ENCODE peak calls at places on chromosomes 4 and X, in five cellular contexts. F is testis; C is NCI-H524 treated with DMSO at 0.1 percent for 48 hours; Y is CD8-positive, alpha-beta T cell; Z is body of pancreas. R is an unnamed sample.
A peak's percentile ranks its signal among the peaks of the same experiment; 100 is the strongest.

GRCh38 chr4:53307210-53307609 is 58.7 kb downstream of the SCFD2 start:
- DNase-seq in Y (no peak), F (no peak), Z (no peak), C (no peak), R (no peak)

GRCh38 chrX:149151805-149152757 is 353.0 kb downstream of the IDS start:
- DNase-seq in Y (no peak), C (no peak), Z (no peak), F (no peak), R (no peak)

GRCh38 chr4:123547167-123547817 is 150.7 kb downstream of the SPRY1 start:
- DNase-seq in F (no peak), C (no peak), Z (peak; percentile 92), Y (no peak), R (no peak)

GRCh38 chr4:138710297-138710696 is 305.3 kb upstream of the NOCT start:
- DNase-seq in C (no peak), Z (no peak), F (no peak), Y (no peak), R (no peak)

GRCh38 chr4:189792819-189793618 is 147.7 kb upstream of the FRG1 start:
- DNase-seq in Z (peak; percentile 78), Y (peak; percentile 3), F (peak; percentile 88), C (peak; percentile 19), R (peak; percentile 88)

GRCh38 chr4:168537556-168537955 is 40.7 kb downstream of the PALLD start:
- DNase-seq in C (no peak), F (no peak), Y (no peak), Z (no peak), R (no peak)

GRCh38 chr4:54187148-54187547 is 41.9 kb upstream of the PDGFRA start:
- DNase-seq in Y (no peak), C (no peak), Z (no peak), F (peak; percentile 82), R (peak; percentile 29)

GRCh38 chr4:37754410-37755185 is 68.4 kb upstream of the RELL1 start:
- DNase-seq in C (no peak), Y (no peak), F (no peak), Z (no peak), R (no peak)

GRCh38 chr4:80099671-80100070 is 26.6 kb upstream of the ANTXR2 start:
- DNase-seq in Z (no peak), C (no peak), F (no peak), Y (no peak), R (no peak)

GRCh38 chr4:154086247-154086646 is 297.4 kb upstream of the SFRP2 start:
- DNase-seq in F (no peak), Y (no peak), C (no peak), Z (no peak), R (no peak)

GRCh38 chr4:75895744-75896314 is 6.4 kb downstream of the PPEF2 start:
- DNase-seq in Z (peak; percentile 6), C (no peak), Y (no peak), F (no peak), R (no peak)

GRCh38 chrX:46574941-46575381 is 1.4 kb downstream of the CHST7 start:
- DNase-seq in Y (peak; percentile 3), Z (peak; percentile 20), C (no peak), F (peak; percentile 19), R (no peak)

GRCh38 chr4:84529169-84529751 is 30.2 kb upstream of the NKX6-1 start:
- DNase-seq in Z (no peak), F (no peak), Y (no peak), C (no peak), R (no peak)

GRCh38 chrX:71992711-71993110 is 82.1 kb downstream of the NHSL2 start:
- DNase-seq in F (no peak), Y (peak; percentile 43), Z (no peak), C (no peak), R (no peak)

GRCh38 chr4:24105183-24106039 is 215.6 kb upstream of the PPARGC1A start:
- DNase-seq in F (no peak), Z (no peak), Y (no peak), C (no peak), R (no peak)

GRCh38 chr4:40915318-40916217 is 165.8 kb downstream of the NSUN7 start:
- DNase-seq in Z (no peak), F (no peak), Y (no peak), C (no peak), R (no peak)

GRCh38 chr4:169826634-169827187 is 69.0 kb upstream of the HPF1 start:
- DNase-seq in C (no peak), Z (no peak), Y (no peak), F (no peak), R (no peak)

GRCh38 chr4:105951198-105951597 is 55.9 kb downstream of the NPNT start:
- DNase-seq in Y (no peak), Z (no peak), F (no peak), C (no peak), R (no peak)

GRCh38 chrX:136999021-136999420 is 34.8 kb downstream of the GPR101 start:
- DNase-seq in F (no peak), Y (no peak), Z (no peak), C (no peak), R (no peak)

GRCh38 chr4:164320847-164321246 is 433.1 kb upstream of the SMIM31 start:
- DNase-seq in Y (no peak), C (no peak), F (no peak), Z (no peak), R (no peak)

GRCh38 chrX:19554786-19555185 is 39.5 kb upstream of the MAP3K15 start:
- DNase-seq in F (no peak), C (no peak), Z (no peak), Y (no peak), R (no peak)

GRCh38 chr4:17236686-17237085 is 275.2 kb downstream of the QDPR start:
- DNase-seq in F (no peak), Z (no peak), C (no peak), Y (no peak), R (no peak)

GRCh38 chr4:152687974-152688599 is 8.3 kb upstream of the TMEM154 start:
- DNase-seq in C (no peak), F (no peak), Y (no peak), Z (no peak), R (no peak)

GRCh38 chr4:60461551-60461950 is 738.6 kb upstream of the ADGRL3 start:
- DNase-seq in Y (no peak), Z (no peak), C (no peak), F (no peak), R (no peak)

GRCh38 chrX:150211988-150212387 is 151.1 kb upstream of the MAMLD1 start:
- DNase-seq in Y (no peak), C (no peak), F (no peak), Z (no peak), R (no peak)

GRCh38 chrX:115350696-115351408 is 61.3 kb downstream of the LUZP4 start:
- DNase-seq in F (no peak), Z (no peak), Y (no peak), C (no peak), R (no peak)

GRCh38 chr4:110702326-110702725 is 79.4 kb upstream of the PITX2 start:
- DNase-seq in F (no peak), C (no peak), Z (no peak), Y (no peak), R (no peak)

GRCh38 chrX:97597954-97598353 is 714.2 kb downstream of the RPA4 start:
- DNase-seq in Y (no peak), Z (no peak), C (no peak), F (no peak), R (no peak)

GRCh38 chr4:174156239-174156826 is 127.1 kb downstream of the FBXO8 start:
- DNase-seq in Y (no peak), F (no peak), Z (no peak), C (no peak), R (no peak)

GRCh38 chr4:168615294-168615693 is 118.4 kb downstream of the PALLD start:
- DNase-seq in Y (no peak), Z (no peak), C (no peak), F (no peak), R (no peak)

GRCh38 chr4:105683038-105683437 is 25.5 kb downstream of the INTS12 start:
- DNase-seq in C (no peak), F (no peak), Z (peak; percentile 98), Y (no peak), R (no peak)

GRCh38 chr4:4849524-4850193 is 9.8 kb upstream of the MSX1 start:
- DNase-seq in C (no peak), F (no peak), Z (no peak), Y (no peak), R (no peak)

GRCh38 chr4:153205028-153205648 is 895 bp downstream of the TRIM2 start:
- DNase-seq in C (no peak), F (no peak), Z (peak; percentile 58), Y (no peak), R (no peak)

GRCh38 chrX:46178763-46179162 is 366.5 kb downstream of the ZNF674 start:
- DNase-seq in Z (no peak), F (no peak), C (no peak), Y (no peak), R (no peak)